ENCODE peak calls at places on chromosomes 5 and 9, in seven cellular contexts. One of them, this sample, is unnamed.

GRCh38 chr9:35732185-35733108 is at the start of the genes CREB3 and TLN1:
- DNase-seq in right atrium auricular region: peak
- DNase-seq in Kasumi-1: peak
- DNase-seq in activated naive CD4-positive, alpha-beta T cell: peak
- DNase-seq in activated T-helper 1 cell treated with anti-CD3 and anti-CD28 coated beads, Interleukin-12 subunit alpha, Interleukin-12 subunit beta, Interleukin-2, Interleukin-4 antibody, amounts not matched to agents 30 ng/mL and 10 ng/mL and 1 ng/mL, durations not matched to agents 14 hours and 24 hours and 36 hours: peak
- DNase-seq in progenitor cell of endocrine pancreas: peak
- DNase-seq in GM13977: peak
- DNase-seq in this sample: peak

GRCh38 chr5:167623354-167623753 is 668.1 kb upstream of the WWC1 start:
- DNase-seq in right atrium auricular region: no peak
- DNase-seq in Kasumi-1: no peak
- DNase-seq in activated naive CD4-positive, alpha-beta T cell: no peak
- DNase-seq in activated T-helper 1 cell treated with anti-CD3 and anti-CD28 coated beads, Interleukin-12 subunit alpha, Interleukin-12 subunit beta, Interleukin-2, Interleukin-4 antibody, amounts not matched to agents 30 ng/mL and 10 ng/mL and 1 ng/mL, durations not matched to agents 14 hours and 24 hours and 36 hours: no peak
- DNase-seq in progenitor cell of endocrine pancreas: no peak
- DNase-seq in GM13977: no peak
- DNase-seq in this sample: no peak

GRCh38 chr9:28053378-28053777 is 480.1 kb upstream of the C9orf72 start:
- DNase-seq in right atrium auricular region: no peak
- DNase-seq in Kasumi-1: no peak
- DNase-seq in activated naive CD4-positive, alpha-beta T cell: no peak
- DNase-seq in activated T-helper 1 cell treated with anti-CD3 and anti-CD28 coated beads, Interleukin-12 subunit alpha, Interleukin-12 subunit beta, Interleukin-2, Interleukin-4 antibody, amounts not matched to agents 30 ng/mL and 10 ng/mL and 1 ng/mL, durations not matched to agents 14 hours and 24 hours and 36 hours: no peak
- DNase-seq in progenitor cell of endocrine pancreas: no peak
- DNase-seq in GM13977: no peak
- DNase-seq in this sample: no peak

GRCh38 chr5:178486305-178486704 is 103.9 kb downstream of the COL23A1 start:
- DNase-seq in right atrium auricular region: no peak
- DNase-seq in Kasumi-1: no peak
- DNase-seq in activated naive CD4-positive, alpha-beta T cell: no peak
- DNase-seq in activated T-helper 1 cell treated with anti-CD3 and anti-CD28 coated beads, Interleukin-12 subunit alpha, Interleukin-12 subunit beta, Interleukin-2, Interleukin-4 antibody, amounts not matched to agents 30 ng/mL and 10 ng/mL and 1 ng/mL, durations not matched to agents 14 hours and 24 hours and 36 hours: no peak
- DNase-seq in progenitor cell of endocrine pancreas: no peak
- DNase-seq in GM13977: no peak
- DNase-seq in this sample: no peak

GRCh38 chr5:169856571-169856970 is 123.7 kb downstream of the INSYN2B start:
- DNase-seq in right atrium auricular region: no peak
- DNase-seq in Kasumi-1: no peak
- DNase-seq in activated naive CD4-positive, alpha-beta T cell: no peak
- DNase-seq in activated T-helper 1 cell treated with anti-CD3 and anti-CD28 coated beads, Interleukin-12 subunit alpha, Interleukin-12 subunit beta, Interleukin-2, Interleukin-4 antibody, amounts not matched to agents 30 ng/mL and 10 ng/mL and 1 ng/mL, durations not matched to agents 14 hours and 24 hours and 36 hours: no peak
- DNase-seq in progenitor cell of endocrine pancreas: no peak
- DNase-seq in GM13977: no peak
- DNase-seq in this sample: no peak

GRCh38 chr9:116387934-116388714 is 234.5 kb downstream of the PAPPA start:
- DNase-seq in right atrium auricular region: no peak
- DNase-seq in Kasumi-1: no peak
- DNase-seq in activated naive CD4-positive, alpha-beta T cell: no peak
- DNase-seq in activated T-helper 1 cell treated with anti-CD3 and anti-CD28 coated beads, Interleukin-12 subunit alpha, Interleukin-12 subunit beta, Interleukin-2, Interleukin-4 antibody, amounts not matched to agents 30 ng/mL and 10 ng/mL and 1 ng/mL, durations not matched to agents 14 hours and 24 hours and 36 hours: no peak
- DNase-seq in progenitor cell of endocrine pancreas: no peak
- DNase-seq in GM13977: no peak
- DNase-seq in this sample: no peak

GRCh38 chr5:5128766-5129165 is 11.4 kb upstream of the ADAMTS16 start:
- DNase-seq in right atrium auricular region: no peak
- DNase-seq in Kasumi-1: no peak
- DNase-seq in activated naive CD4-positive, alpha-beta T cell: no peak
- DNase-seq in activated T-helper 1 cell treated with anti-CD3 and anti-CD28 coated beads, Interleukin-12 subunit alpha, Interleukin-12 subunit beta, Interleukin-2, Interleukin-4 antibody, amounts not matched to agents 30 ng/mL and 10 ng/mL and 1 ng/mL, durations not matched to agents 14 hours and 24 hours and 36 hours: no peak
- DNase-seq in progenitor cell of endocrine pancreas: no peak
- DNase-seq in GM13977: no peak
- DNase-seq in this sample: no peak

GRCh38 chr5:4144608-4145007 is 549.0 kb downstream of the IRX1 start:
- DNase-seq in right atrium auricular region: no peak
- DNase-seq in Kasumi-1: no peak
- DNase-seq in activated naive CD4-positive, alpha-beta T cell: no peak
- DNase-seq in activated T-helper 1 cell treated with anti-CD3 and anti-CD28 coated beads, Interleukin-12 subunit alpha, Interleukin-12 subunit beta, Interleukin-2, Interleukin-4 antibody, amounts not matched to agents 30 ng/mL and 10 ng/mL and 1 ng/mL, durations not matched to agents 14 hours and 24 hours and 36 hours: no peak
- DNase-seq in progenitor cell of endocrine pancreas: no peak
- DNase-seq in GM13977: no peak
- DNase-seq in this sample: no peak

GRCh38 chr5:135559342-135559741 is 19.4 kb downstream of the CXCL14 start:
- DNase-seq in right atrium auricular region: no peak
- DNase-seq in Kasumi-1: no peak
- DNase-seq in activated naive CD4-positive, alpha-beta T cell: no peak
- DNase-seq in activated T-helper 1 cell treated with anti-CD3 and anti-CD28 coated beads, Interleukin-12 subunit alpha, Interleukin-12 subunit beta, Interleukin-2, Interleukin-4 antibody, amounts not matched to agents 30 ng/mL and 10 ng/mL and 1 ng/mL, durations not matched to agents 14 hours and 24 hours and 36 hours: no peak
- DNase-seq in progenitor cell of endocrine pancreas: no peak
- DNase-seq in GM13977: no peak
- DNase-seq in this sample: no peak

GRCh38 chr5:139177809-139178581 is 20.2 kb downstream of the SIL1 start:
- DNase-seq in right atrium auricular region: no peak
- DNase-seq in Kasumi-1: no peak
- DNase-seq in activated naive CD4-positive, alpha-beta T cell: no peak
- DNase-seq in activated T-helper 1 cell treated with anti-CD3 and anti-CD28 coated beads, Interleukin-12 subunit alpha, Interleukin-12 subunit beta, Interleukin-2, Interleukin-4 antibody, amounts not matched to agents 30 ng/mL and 10 ng/mL and 1 ng/mL, durations not matched to agents 14 hours and 24 hours and 36 hours: no peak
- DNase-seq in progenitor cell of endocrine pancreas: no peak
- DNase-seq in GM13977: no peak
- DNase-seq in this sample: no peak

This sample was measured in GF-D8.